ENCODE peak calls at places on chromosomes 4 and X, in ten cellular contexts. One of them, this sample, is unnamed.
A peak's percentile ranks its signal among the peaks of the same experiment; 100 is the strongest.

GRCh38 chrX:104156630-104157529 is at the start of gene SLC25A53:
- DNase-seq in M059J: peak; percentile 82
- DNase-seq in stimulated activated CD8-positive, alpha-beta memory T cell treated with anti-CD3 and anti-CD28 coated beads, Interleukin-7, amount 100 ng/mL, for 1 hour: peak; percentile 40
- DNase-seq in mesenchymal stem cell: peak; percentile 85
- DNase-seq in kidney: peak; percentile 90
- DNase-seq in effector CD4-positive, alpha-beta T cell: peak; percentile 58
- DNase-seq in activated CD8-positive, alpha-beta memory T cell treated with anti-CD3 and anti-CD28 coated beads, Interleukin-2, amount 10 ng/mL, durations not matched to agents 7 days and 5 days: peak; percentile 86
- DNase-seq in astrocyte of the spinal cord: peak; percentile 82
- DNase-seq in NCI-H146: peak; percentile 90
- DNase-seq in suprapubic skin: peak; percentile 87
- DNase-seq in this sample: peak; percentile 84

GRCh38 chr4:68209003-68209402 is 36.5 kb downstream of the TMPRSS11B start:
- DNase-seq in mesenchymal stem cell: peak; percentile 15
- DNase-seq in effector CD4-positive, alpha-beta T cell: no peak
- DNase-seq in M059J: no peak
- DNase-seq in suprapubic skin: no peak
- DNase-seq in kidney: no peak
- DNase-seq in astrocyte of the spinal cord: no peak
- DNase-seq in activated CD8-positive, alpha-beta memory T cell treated with anti-CD3 and anti-CD28 coated beads, Interleukin-2, amount 10 ng/mL, durations not matched to agents 7 days and 5 days: no peak
- DNase-seq in NCI-H146: no peak
- DNase-seq in stimulated activated CD8-positive, alpha-beta memory T cell treated with anti-CD3 and anti-CD28 coated beads, Interleukin-7, amount 100 ng/mL, for 1 hour: no peak
- DNase-seq in this sample: no peak

GRCh38 chrX:1361275-1361674 is 24.7 kb downstream of the IL3RA start:
- DNase-seq in mesenchymal stem cell: peak; percentile 43
- DNase-seq in effector CD4-positive, alpha-beta T cell: no peak
- DNase-seq in kidney: peak; percentile 39
- DNase-seq in astrocyte of the spinal cord: no peak
- DNase-seq in activated CD8-positive, alpha-beta memory T cell treated with anti-CD3 and anti-CD28 coated beads, Interleukin-2, amount 10 ng/mL, durations not matched to agents 7 days and 5 days: no peak
- DNase-seq in NCI-H146: no peak
- DNase-seq in suprapubic skin: no peak
- DNase-seq in stimulated activated CD8-positive, alpha-beta memory T cell treated with anti-CD3 and anti-CD28 coated beads, Interleukin-7, amount 100 ng/mL, for 1 hour: no peak
- DNase-seq in M059J: no peak
- DNase-seq in this sample: no peak

GRCh38 chr4:93751410-93751809 is 77.1 kb upstream of the ATOH1 start:
- DNase-seq in astrocyte of the spinal cord: no peak
- DNase-seq in effector CD4-positive, alpha-beta T cell: no peak
- DNase-seq in mesenchymal stem cell: no peak
- DNase-seq in M059J: no peak
- DNase-seq in activated CD8-positive, alpha-beta memory T cell treated with anti-CD3 and anti-CD28 coated beads, Interleukin-2, amount 10 ng/mL, durations not matched to agents 7 days and 5 days: no peak
- DNase-seq in kidney: no peak
- DNase-seq in suprapubic skin: no peak
- DNase-seq in NCI-H146: peak; percentile 28
- DNase-seq in stimulated activated CD8-positive, alpha-beta memory T cell treated with anti-CD3 and anti-CD28 coated beads, Interleukin-7, amount 100 ng/mL, for 1 hour: no peak
- DNase-seq in this sample: no peak

GRCh38 chr4:142940614-142941013 is 94.5 kb upstream of the INPP4B start:
- DNase-seq in activated CD8-positive, alpha-beta memory T cell treated with anti-CD3 and anti-CD28 coated beads, Interleukin-2, amount 10 ng/mL, durations not matched to agents 7 days and 5 days: no peak
- DNase-seq in mesenchymal stem cell: no peak
- DNase-seq in NCI-H146: peak; percentile 55
- DNase-seq in astrocyte of the spinal cord: no peak
- DNase-seq in stimulated activated CD8-positive, alpha-beta memory T cell treated with anti-CD3 and anti-CD28 coated beads, Interleukin-7, amount 100 ng/mL, for 1 hour: no peak
- DNase-seq in kidney: no peak
- DNase-seq in effector CD4-positive, alpha-beta T cell: no peak
- DNase-seq in M059J: no peak
- DNase-seq in suprapubic skin: no peak
- DNase-seq in this sample: no peak

GRCh38 chr4:12897954-12898353 is 586.2 kb downstream of the RAB28 start:
- DNase-seq in effector CD4-positive, alpha-beta T cell: no peak
- DNase-seq in mesenchymal stem cell: no peak
- DNase-seq in stimulated activated CD8-positive, alpha-beta memory T cell treated with anti-CD3 and anti-CD28 coated beads, Interleukin-7, amount 100 ng/mL, for 1 hour: no peak
- DNase-seq in kidney: no peak
- DNase-seq in suprapubic skin: no peak
- DNase-seq in astrocyte of the spinal cord: no peak
- DNase-seq in M059J: no peak
- DNase-seq in NCI-H146: no peak
- DNase-seq in activated CD8-positive, alpha-beta memory T cell treated with anti-CD3 and anti-CD28 coated beads, Interleukin-2, amount 10 ng/mL, durations not matched to agents 7 days and 5 days: no peak
- DNase-seq in this sample: no peak

GRCh38 chrX:11321986-11322385 is 28.8 kb downstream of the AMELX start:
- DNase-seq in activated CD8-positive, alpha-beta memory T cell treated with anti-CD3 and anti-CD28 coated beads, Interleukin-2, amount 10 ng/mL, durations not matched to agents 7 days and 5 days: no peak
- DNase-seq in NCI-H146: no peak
- DNase-seq in M059J: no peak
- DNase-seq in mesenchymal stem cell: no peak
- DNase-seq in kidney: no peak
- DNase-seq in effector CD4-positive, alpha-beta T cell: no peak
- DNase-seq in astrocyte of the spinal cord: no peak
- DNase-seq in stimulated activated CD8-positive, alpha-beta memory T cell treated with anti-CD3 and anti-CD28 coated beads, Interleukin-7, amount 100 ng/mL, for 1 hour: no peak
- DNase-seq in suprapubic skin: no peak
- DNase-seq in this sample: no peak

GRCh38 chr4:108072300-108072699 is 82.6 kb downstream of the HADH start:
- DNase-seq in effector CD4-positive, alpha-beta T cell: peak; percentile 65
- DNase-seq in M059J: no peak
- DNase-seq in kidney: no peak
- DNase-seq in activated CD8-positive, alpha-beta memory T cell treated with anti-CD3 and anti-CD28 coated beads, Interleukin-2, amount 10 ng/mL, durations not matched to agents 7 days and 5 days: peak; percentile 78
- DNase-seq in stimulated activated CD8-positive, alpha-beta memory T cell treated with anti-CD3 and anti-CD28 coated beads, Interleukin-7, amount 100 ng/mL, for 1 hour: peak; percentile 32
- DNase-seq in NCI-H146: peak; percentile 32
- DNase-seq in astrocyte of the spinal cord: no peak
- DNase-seq in suprapubic skin: no peak
- DNase-seq in mesenchymal stem cell: no peak
- DNase-seq in this sample: no peak

GRCh38 chr4:150209140-150209829 is 131.0 kb downstream of the DCLK2 start:
- DNase-seq in stimulated activated CD8-positive, alpha-beta memory T cell treated with anti-CD3 and anti-CD28 coated beads, Interleukin-7, amount 100 ng/mL, for 1 hour: no peak
- DNase-seq in NCI-H146: peak; percentile 15
- DNase-seq in M059J: peak; percentile 66
- DNase-seq in activated CD8-positive, alpha-beta memory T cell treated with anti-CD3 and anti-CD28 coated beads, Interleukin-2, amount 10 ng/mL, durations not matched to agents 7 days and 5 days: peak; percentile 47
- DNase-seq in mesenchymal stem cell: peak; percentile 69
- DNase-seq in kidney: no peak
- DNase-seq in effector CD4-positive, alpha-beta T cell: no peak
- DNase-seq in astrocyte of the spinal cord: peak; percentile 72
- DNase-seq in suprapubic skin: no peak
- DNase-seq in this sample: peak; percentile 90